ENCODE peak calls at places on chromosomes 13 and 19, in eight cellular contexts. E, P, K, N, I, Q, L and J are unnamed samples.

GRCh38 chr13:51370116-51370515 is 30.6 kb downstream of the SERPINE3 start:
- DNase-seq in Q (no peak), K (no peak), L (no peak), P (no peak), E (no peak), N (peak; percentile 76), I (peak; percentile 55), J (no peak)

GRCh38 chr13:94617389-94618000 is 15.8 kb downstream of the GPR180 start:
- DNase-seq in P (peak; percentile 55), N (peak; percentile 36), I (peak; percentile 47), K (no peak), E (peak; percentile 24), Q (peak; percentile 44), L (no peak), J (no peak)

GRCh38 chr19:55136399-55137102 is 12.5 kb downstream of the TNNT1 start:
- DNase-seq in L (no peak), P (no peak), I (no peak), N (no peak), E (no peak), K (no peak), Q (no peak), J (peak; percentile 42)

GRCh38 chr13:20494656-20495055 is 31.0 kb downstream of the CRYL1 start:
- DNase-seq in I (no peak), P (no peak), Q (no peak), K (no peak), E (no peak), L (no peak), N (no peak), J (no peak)

GRCh38 chr13:49641810-49642291 is 13.5 kb downstream of the ARL11 start:
- DNase-seq in Q (no peak), K (no peak), E (peak; percentile 56), L (peak; percentile 38), P (no peak), N (peak; percentile 96), I (peak; percentile 96), J (peak; percentile 90)

GRCh38 chr13:36531746-36532486 is 99.6 kb downstream of the CCNA1 start:
- DNase-seq in E (peak; percentile 30), N (peak; percentile 83), P (peak; percentile 65), Q (no peak), L (no peak), K (no peak), I (peak; percentile 48), J (no peak)

GRCh38 chr19:11813801-11814706 is at the start of gene ZNF440:
- DNase-seq in K (peak; percentile 85), N (peak; percentile 92), P (peak; percentile 89), E (peak; percentile 94), I (peak; percentile 90), Q (peak; percentile 78), L (peak; percentile 76), J (peak; percentile 99)

GRCh38 chr13:78241278-78241919 is 322.8 kb upstream of the EDNRB start:
- DNase-seq in P (peak; percentile 73), N (peak; percentile 67), L (no peak), I (peak; percentile 26), Q (no peak), K (no peak), E (peak; percentile 20), J (peak; percentile 0)

GRCh38 chr13:41496420-41497234 is 39.3 kb downstream of the RGCC start:
- DNase-seq in L (no peak), N (peak; percentile 55), K (no peak), I (no peak), Q (no peak), P (no peak), E (peak; percentile 45), J (peak; percentile 82)

GRCh38 chr13:50829896-50830295 is 13.6 kb downstream of the DLEU7 start:
- DNase-seq in E (no peak), L (no peak), N (peak; percentile 61), K (no peak), I (peak; percentile 69), Q (no peak), P (no peak), J (no peak)

GRCh38 chr19:27966390-27966816 is 1246.5 kb downstream of the UQCRFS1 start:
- DNase-seq in K (no peak), P (peak; percentile 17), E (peak; percentile 14), N (peak; percentile 49), Q (no peak), I (peak; percentile 37), L (no peak), J (no peak)

GRCh38 chr19:9566729-9567128 is 17.6 kb downstream of the ZNF121 start:
- DNase-seq in Q (no peak), E (peak; percentile 3), N (no peak), I (no peak), K (no peak), L (no peak), P (no peak), J (no peak)

GRCh38 chr13:40272776-40273139 is 393.7 kb downstream of the FOXO1 start:
- DNase-seq in N (peak; percentile 69), I (peak; percentile 84), Q (no peak), L (no peak), E (no peak), P (no peak), K (no peak), J (no peak)

GRCh38 chr13:70874646-70875045 is 766.4 kb upstream of the KLHL1 start:
- DNase-seq in N (no peak), I (no peak), L (no peak), E (no peak), Q (no peak), K (no peak), P (no peak), J (no peak)

GRCh38 chr13:45178349-45179142 is 22.3 kb downstream of the KCTD4 start:
- DNase-seq in I (peak; percentile 61), P (no peak), N (peak; percentile 81), K (no peak), Q (no peak), E (peak; percentile 92), L (no peak), J (peak; percentile 11)

GRCh38 chr19:408441-409005 is 424 bp downstream of the C2CD4C start:
- DNase-seq in N (no peak), K (no peak), I (no peak), L (no peak), E (no peak), P (peak; percentile 31), Q (no peak), J (peak; percentile 88)

GRCh38 chr19:41575998-41576397 is at the start of gene CEACAM21:
- DNase-seq in E (no peak), K (peak; percentile 40), N (no peak), L (no peak), Q (peak; percentile 45), P (peak; percentile 65), I (no peak), J (no peak)

GRCh38 chr13:30802953-30803478 is 67.7 kb downstream of the ALOX5AP start:
- DNase-seq in N (peak; percentile 84), E (peak; percentile 71), L (peak; percentile 35), K (peak; percentile 47), Q (peak; percentile 82), P (peak; percentile 90), I (peak; percentile 82), J (peak; percentile 93)

GRCh38 chr13:49308104-49308875 is 60.6 kb downstream of the CDADC1 start:
- DNase-seq in E (peak; percentile 74), Q (no peak), K (peak; percentile 58), L (no peak), N (peak; percentile 71), I (peak; percentile 87), P (no peak), J (peak; percentile 90)

GRCh38 chr13:110483386-110483785 is 78.1 kb downstream of the RAB20 start:
- DNase-seq in K (no peak), N (no peak), L (no peak), E (no peak), I (no peak), Q (no peak), P (no peak), J (no peak)

GRCh38 chr13:62250501-62251175 is 835.0 kb upstream of the PCDH20 start:
- DNase-seq in Q (no peak), K (no peak), L (no peak), N (no peak), P (no peak), I (no peak), E (peak; percentile 6), J (no peak)

DNA sequence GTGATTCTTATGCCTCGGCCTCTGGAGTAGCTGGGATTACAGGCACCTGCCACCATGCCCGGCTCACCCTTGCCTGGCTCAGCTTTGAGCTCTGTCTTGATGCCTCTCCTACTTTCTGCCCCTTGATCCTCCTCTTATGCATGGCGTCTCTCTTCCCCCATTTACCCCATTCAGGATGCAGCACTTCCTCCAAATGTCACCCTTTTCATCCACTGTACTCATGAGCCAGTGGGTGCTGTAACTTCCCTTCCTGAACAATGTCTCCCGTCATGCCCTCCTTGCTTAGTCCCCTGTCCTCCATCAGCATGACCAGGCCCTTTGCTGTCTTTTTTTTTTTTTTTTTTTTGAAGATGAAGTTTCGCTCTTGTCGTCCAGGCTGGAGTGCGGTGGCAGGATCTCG is 3.4 kb upstream of the SIGLEC9 start:
- DNase-seq in Q (no peak), I (no peak), N (no peak), L (no peak), K (no peak), E (no peak), P (no peak), J (no peak)
- H3K4me3 ChIP-seq in Q (no peak overlapping the region), I (no peak overlapping the region), N (no peak overlapping the region), L (no peak overlapping the region), K (no peak overlapping the region), E (no peak overlapping the region), P (no peak overlapping the region), J (no peak overlapping the region)

GRCh38 chr13:43988302-43988701 is 108.6 kb downstream of the LACC1 start:
- DNase-seq in K (no peak), I (peak; percentile 30), N (peak; percentile 42), L (no peak), P (no peak), Q (no peak), E (no peak), J (no peak)
- TF ChIP-seq CTCF in K (no peak), I (no peak), N (no peak), L (no peak), P (no peak), Q (no peak), E (no peak), J (no peak)

GRCh38 chr13:102774210-102774560 is 599 bp upstream of the TEX30 start:
- DNase-seq in K (no peak), E (no peak), P (no peak), N (no peak), Q (no peak), I (no peak), L (no peak), J (peak; percentile 4)
- H3K4me3 ChIP-seq in K (peak overlapping the region; percentile 68), E (peak overlapping the region; percentile 75), P (peak overlapping the region; percentile 94), N (peak overlapping the region; percentile 88), Q (peak overlapping the region; percentile 66), I (peak overlapping the region; percentile 81), L (peak overlapping the region; percentile 80), J (peak overlapping the region; percentile 90)

DNA sequence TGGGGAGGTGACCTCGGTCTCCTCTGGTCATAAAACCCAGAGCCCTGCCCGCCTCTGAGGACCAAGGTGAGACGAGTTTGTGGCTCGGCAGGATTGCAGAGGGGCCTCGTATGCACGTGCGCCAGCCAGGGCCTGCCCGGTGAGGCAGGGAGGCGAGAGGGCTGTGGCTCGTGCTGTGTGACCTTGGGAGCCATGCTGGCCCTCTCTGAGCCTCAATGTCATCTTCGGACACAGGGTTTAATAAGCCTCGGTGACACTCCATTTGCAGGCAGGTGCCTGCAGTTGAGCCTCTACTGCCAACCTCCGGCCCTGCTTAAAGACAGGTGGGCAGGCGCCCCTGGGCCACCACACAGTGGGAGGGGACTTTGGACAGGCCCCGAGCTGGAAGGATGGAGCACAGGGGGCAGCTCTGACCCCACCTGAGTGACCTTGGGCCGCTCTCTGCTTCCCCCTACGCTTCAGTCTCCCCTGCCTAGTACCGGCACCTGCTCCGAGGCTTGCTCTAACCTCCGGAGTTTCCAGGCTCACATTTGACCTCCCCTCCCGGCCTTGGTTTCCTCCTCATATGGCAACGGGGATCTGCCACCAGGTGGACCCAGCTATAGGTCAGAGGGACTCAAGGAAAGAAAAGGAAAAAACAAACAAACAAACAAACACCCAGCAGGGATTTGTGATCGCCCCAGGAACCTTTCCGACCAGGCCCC is 3.2 kb downstream of the ZBTB7A start:
- DNase-seq in N (no peak), P (no peak), E (no peak), K (no peak), L (no peak), I (no peak), Q (no peak), J (peak; percentile 92)
- TF ChIP-seq CTCF in N (peak; percentile 17), P (no peak), E (peak; percentile 9), K (no peak), L (no peak), I (no peak), Q (no peak), J (no peak)